ENCODE peak calls at places on chromosomes 12 and 14, in eight cellular contexts. P is fibroblast of the aortic adventitia, F is heart right ventricle, V is testis, B is thoracic aorta, D is foreskin keratinocyte, E is progenitor cell of endocrine pancreas, Z is cardiac fibroblast. C is an unnamed sample.

GRCh38 chr14:21978184-21978998 is 304.8 kb upstream of the OR4E1 start:
- DNase-seq in P (peak), F (no peak), V (peak), B (no peak), D (peak), E (peak), Z (peak), C (peak)

GRCh38 chr12:71710276-71711125 is 24.6 kb downstream of the TMEM19 start:
- DNase-seq in P (peak), F (no peak), V (no peak), B (no peak), D (peak), E (no peak), Z (peak), C (no peak)

GRCh38 chr14:88232783-88233182 is 90.3 kb downstream of the KCNK10 start:
- DNase-seq in P (no peak), F (no peak), V (no peak), B (no peak), D (no peak), E (no peak), Z (no peak), C (no peak)

GRCh38 chr14:87995500-87996275 is 2.7 kb upstream of the GALC start:
- DNase-seq in P (no peak), F (no peak), V (peak), B (no peak), D (no peak), E (no peak), Z (no peak), C (no peak)

GRCh38 chr12:76945867-76946266 is 67.0 kb upstream of the CSRP2 start:
- DNase-seq in P (no peak), F (no peak), V (no peak), B (no peak), D (peak), E (no peak), Z (no peak), C (no peak)

GRCh38 chr14:74419086-74419485 is 6.9 kb downstream of the SYNDIG1L start:
- DNase-seq in P (no peak), F (no peak), V (no peak), B (no peak), D (no peak), E (no peak), Z (no peak), C (no peak)

GRCh38 chr14:63452796-63453195 is 90.4 kb downstream of the PPP2R5E start:
- DNase-seq in P (peak), F (no peak), V (no peak), B (no peak), D (no peak), E (no peak), Z (no peak), C (no peak)

GRCh38 chr12:113757223-113758002 is 208.7 kb downstream of the RBM19 start:
- DNase-seq in P (no peak), F (no peak), V (no peak), B (no peak), D (peak), E (no peak), Z (no peak), C (no peak)

GRCh38 chr14:102088012-102088792 is 1.4 kb upstream of the HSP90AA1 start:
- DNase-seq in P (no peak), F (peak), V (peak), B (no peak), D (peak), E (peak), Z (peak), C (peak)

GRCh38 chr12:62714409-62715075 is 220.4 kb downstream of the PPM1H start:
- DNase-seq in P (peak), F (peak), V (no peak), B (no peak), D (no peak), E (no peak), Z (peak), C (no peak)

GRCh38 chr14:37824936-37825698 is 229.7 kb downstream of the TTC6 start:
- DNase-seq in P (no peak), F (no peak), V (no peak), B (no peak), D (no peak), E (no peak), Z (no peak), C (no peak)

DNA sequence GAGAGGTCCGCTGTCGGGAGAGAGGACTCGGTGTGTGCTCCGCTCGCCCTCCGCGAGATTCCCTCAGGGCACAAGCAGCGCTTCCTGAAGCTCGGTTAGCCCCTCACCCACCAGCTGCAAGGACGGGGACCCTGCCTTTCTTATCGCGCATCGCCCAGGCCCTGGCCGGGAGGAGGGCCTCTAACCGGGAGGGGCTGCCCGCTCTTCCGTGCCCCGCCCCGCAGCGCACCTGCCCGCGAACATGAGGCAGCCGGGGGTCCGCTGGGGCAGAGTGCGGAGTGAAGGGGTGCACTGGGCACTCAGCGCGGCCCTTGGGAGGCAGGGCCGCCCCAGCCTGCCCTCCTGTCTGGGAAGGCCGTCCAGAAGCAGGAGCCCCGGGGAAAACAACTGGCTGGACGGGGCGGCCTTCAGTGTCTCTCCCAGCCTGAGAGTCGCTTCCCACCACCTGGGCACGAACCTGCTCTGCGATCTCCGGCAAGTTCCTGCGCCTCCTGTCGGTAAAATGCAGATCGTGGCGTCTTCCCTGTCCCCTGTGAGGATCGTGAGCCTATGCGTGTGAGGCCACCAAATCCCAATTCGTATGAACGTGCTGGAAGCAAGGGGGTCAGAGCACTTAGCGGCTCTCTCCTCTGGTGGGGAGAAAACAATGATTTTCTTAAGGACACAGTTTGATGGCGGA is 28.0 kb upstream of the ADIPOR2 start:
- DNase-seq in P (no peak), F (peak), V (peak), B (no peak), D (peak), E (peak), Z (peak), C (peak)
- TF ChIP-seq CTCF in P (peak), F (peak), V (no peak), B (peak), D (peak), E (peak), Z (peak), C (peak)

DNA sequence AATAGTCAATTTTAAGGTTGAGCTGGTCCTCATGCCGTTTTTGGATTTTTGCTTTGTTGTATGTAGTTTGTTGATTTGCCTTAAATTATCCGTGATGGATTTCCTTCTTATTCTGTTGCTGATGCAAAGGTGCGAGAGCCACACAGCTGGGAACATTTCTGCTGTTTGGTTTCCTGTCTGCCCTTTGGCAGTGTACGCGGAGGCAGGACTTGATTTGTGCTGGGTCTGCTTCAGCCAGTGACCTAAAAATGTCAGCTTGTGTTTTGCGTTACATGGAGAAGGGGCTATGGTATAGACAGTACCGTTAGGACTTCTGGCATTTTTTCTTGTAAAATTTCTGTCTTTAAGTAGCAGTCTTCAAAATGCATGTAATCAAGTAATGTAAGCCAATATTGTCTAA is 18.1 kb upstream of the RD3L start:
- DNase-seq in P (no peak), F (no peak), V (no peak), B (no peak), D (no peak), E (no peak), Z (no peak), C (no peak)
- TF ChIP-seq CTCF in P (no peak), F (no peak), V (no peak), B (no peak), D (no peak), E (no peak), Z (no peak), C (no peak)

GRCh38 chr14:70707138-70708038 is 65.7 kb downstream of the TTC9 start:
- DNase-seq in P (peak), F (no peak), V (peak), B (no peak), D (peak), E (no peak), Z (peak), C (no peak)
- TF ChIP-seq CTCF in P (no peak), F (no peak), V (no peak), B (no peak), D (no peak), E (no peak), Z (no peak), C (no peak)

DNA sequence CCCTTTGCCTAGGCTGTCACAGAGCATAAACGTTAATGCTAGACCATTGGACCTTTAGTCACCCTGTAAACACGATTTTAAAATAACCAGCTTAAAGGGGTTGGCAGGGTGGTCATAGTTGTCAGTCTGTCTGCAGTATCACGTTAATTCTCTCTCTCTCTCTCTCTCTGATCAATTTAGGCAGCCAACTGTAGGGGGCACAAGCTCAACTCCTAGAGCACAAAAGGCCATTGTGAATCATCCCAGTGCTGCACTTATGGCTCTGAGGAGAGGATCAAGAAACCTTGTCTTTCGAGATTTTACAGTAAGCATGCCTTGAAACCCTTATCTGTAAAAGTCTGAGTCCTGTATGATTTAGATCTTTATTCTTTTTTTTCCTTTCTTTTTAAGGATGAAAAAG is 97.1 kb downstream of the SCAF11 start:
- DNase-seq in P (no peak), F (no peak), V (peak), B (no peak), D (no peak), E (no peak), Z (no peak), C (peak)
- TF ChIP-seq CTCF in P (no peak), F (no peak), V (no peak), B (no peak), D (peak), E (peak), Z (peak), C (no peak)

DNA sequence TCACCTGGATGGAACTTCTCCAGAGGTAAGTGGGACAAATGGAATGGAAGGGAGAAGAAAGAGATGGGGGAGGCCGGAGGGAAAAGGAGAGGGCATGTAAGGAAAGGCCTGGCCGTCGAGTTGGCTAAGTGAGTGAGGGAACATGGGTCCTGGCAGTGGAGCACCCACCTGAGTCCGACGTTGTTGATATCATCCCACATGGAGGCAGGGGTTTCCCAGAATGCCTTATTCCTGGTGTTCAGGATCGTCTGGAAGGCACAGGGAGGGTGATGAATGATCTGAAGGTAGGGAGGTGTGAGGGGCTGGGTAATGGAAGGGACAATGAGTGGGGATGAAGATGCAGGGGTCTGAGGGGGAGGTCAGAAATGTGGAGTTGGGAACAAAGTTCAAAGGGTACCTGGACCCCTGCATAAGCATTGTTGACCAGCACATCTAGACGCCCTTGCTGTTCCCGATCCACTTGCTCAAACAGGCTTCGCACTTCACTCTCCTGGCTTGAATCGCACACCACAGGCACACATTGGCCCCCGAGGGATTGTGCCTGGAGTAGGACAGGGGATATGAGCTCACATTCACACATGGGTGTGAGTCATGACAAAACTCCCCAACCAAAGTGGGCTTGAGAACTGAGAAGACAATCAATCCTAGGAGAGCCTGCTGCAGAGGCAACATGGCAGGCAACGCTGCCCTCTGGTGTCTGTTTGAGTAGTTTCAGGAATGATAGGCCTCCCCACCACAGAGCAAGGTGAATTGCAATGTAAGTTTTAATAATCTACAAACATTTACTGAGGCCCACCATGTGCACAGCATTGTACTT is 3.0 kb downstream of the DHRS1 start:
- DNase-seq in P (peak), F (peak), V (peak), B (peak), D (peak), E (no peak), Z (peak), C (peak)
- TF ChIP-seq CTCF in P (peak), F (peak), V (peak), B (peak), D (peak), E (peak), Z (peak), C (peak)

DNA sequence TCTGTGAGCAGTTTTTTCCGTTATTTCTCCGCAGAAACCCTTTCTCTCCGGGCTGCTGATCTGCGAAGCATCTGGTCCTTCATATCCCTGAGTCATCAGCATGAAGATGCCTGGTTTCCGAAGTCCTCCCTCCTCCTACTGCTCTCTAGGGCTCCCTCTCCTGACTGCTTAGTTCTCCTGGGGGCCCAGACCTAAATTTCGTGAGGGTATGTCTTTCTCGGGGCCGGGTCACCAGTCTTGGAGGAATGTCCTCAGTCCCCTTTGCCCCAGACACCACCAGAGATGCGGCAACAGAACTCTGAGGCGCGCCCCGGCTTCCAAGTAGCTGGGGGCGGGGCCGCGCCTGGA is 622 bp upstream of the BICDL1 start:
- DNase-seq in P (peak), F (no peak), V (no peak), B (no peak), D (peak), E (no peak), Z (peak), C (no peak)
- TF ChIP-seq CTCF in P (no peak), F (no peak), V (no peak), B (no peak), D (peak), E (no peak), Z (peak), C (peak)

DNA sequence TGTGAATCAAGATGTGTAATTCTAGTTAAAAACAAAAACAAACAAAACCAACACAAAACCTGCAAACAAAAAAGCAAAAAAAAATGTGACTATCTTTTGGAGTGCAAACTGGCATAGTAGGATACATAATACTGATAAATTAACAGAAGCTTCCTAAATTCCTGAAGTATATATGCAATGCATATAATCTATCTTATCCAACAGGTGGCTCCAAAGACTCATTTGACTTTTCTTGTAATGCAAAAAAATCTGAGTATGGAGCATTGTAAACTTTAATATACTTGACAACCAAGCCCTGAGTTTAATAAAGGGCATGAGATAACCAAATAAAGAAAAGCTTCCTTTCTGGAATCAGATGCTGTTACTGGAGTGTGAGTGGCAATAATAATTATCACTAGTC is 1003.6 kb downstream of the FSCB start:
- DNase-seq in P (peak), F (no peak), V (no peak), B (no peak), D (no peak), E (no peak), Z (peak), C (no peak)
- TF ChIP-seq CTCF in P (peak), F (no peak), V (no peak), B (no peak), D (no peak), E (peak), Z (no peak), C (no peak)

GRCh38 chr12:18552829-18553228 is 185.0 kb downstream of the PLCZ1 start:
- DNase-seq in P (no peak), F (no peak), V (no peak), B (no peak), D (no peak), E (no peak), Z (no peak), C (no peak)
- TF ChIP-seq CTCF in P (no peak), F (no peak), V (no peak), B (no peak), D (peak), E (peak), Z (no peak), C (peak)